ENCODE peak calls at places on chromosomes 3 and 15, in ten cellular contexts. Q is GM13977, M is ovary, H is A673, C is fibroblast of lung, P is endothelial cell, L is tibial nerve, A is GM13976, E is stomach, S is prostate gland. I is an unnamed sample.

GRCh38 chr15:31503256-31503655 is 176.6 kb downstream of the KLF13 start:
- DNase-seq in Q (no peak), M (no peak), H (no peak), C (no peak), P (no peak), L (no peak), A (no peak), E (no peak), S (no peak), I (no peak)

GRCh38 chr15:100094127-100094510 is 247.7 kb downstream of the ADAMTS17 start:
- DNase-seq in Q (no peak), M (no peak), H (no peak), C (no peak), P (no peak), L (no peak), A (no peak), E (no peak), S (no peak), I (no peak)

GRCh38 chr3:127061641-127062040 is 78.7 kb downstream of the PLXNA1 start:
- DNase-seq in Q (no peak), M (no peak), H (no peak), C (no peak), P (no peak), L (no peak), A (no peak), E (no peak), S (no peak), I (no peak)

GRCh38 chr3:33758874-33759273 is 39.6 kb upstream of the PDCD6IP start:
- DNase-seq in Q (no peak), M (no peak), H (no peak), C (no peak), P (no peak), L (no peak), A (no peak), E (no peak), S (no peak), I (no peak)

GRCh38 chr3:171615742-171616141 is 155.5 kb upstream of the TNIK start:
- DNase-seq in Q (no peak), M (no peak), H (no peak), C (no peak), P (no peak), L (no peak), A (no peak), E (no peak), S (no peak), I (no peak)

GRCh38 chr15:69808756-69809155 is 289.0 kb downstream of the TLE3 start:
- DNase-seq in Q (no peak), M (no peak), H (no peak), C (peak), P (no peak), L (no peak), A (no peak), E (no peak), S (no peak), I (no peak)

GRCh38 chr3:71681224-71681668 is 44.0 kb downstream of the EIF4E3 start:
- DNase-seq in Q (peak), M (peak), H (peak), C (peak), P (peak), L (peak), A (no peak), E (peak), S (peak), I (peak)

GRCh38 chr15:63146684-63147083 is 10.6 kb downstream of the RPS27L start:
- DNase-seq in Q (no peak), M (no peak), H (peak), C (peak), P (no peak), L (no peak), A (no peak), E (no peak), S (no peak), I (no peak)

GRCh38 chr15:65355173-65355982 is 22.4 kb downstream of the IGDCC3 start:
- DNase-seq in Q (no peak), M (no peak), H (no peak), C (no peak), P (no peak), L (no peak), A (no peak), E (no peak), S (no peak), I (no peak)

GRCh38 chr3:172303181-172303580 is 145.1 kb downstream of the GHSR start:
- DNase-seq in Q (no peak), M (no peak), H (no peak), C (peak), P (no peak), L (no peak), A (no peak), E (no peak), S (no peak), I (no peak)

GRCh38 chr3:69011331-69011730 is 2.2 kb downstream of the EOGT start:
- DNase-seq in Q (no peak), M (no peak), H (no peak), C (no peak), P (no peak), L (no peak), A (no peak), E (no peak), S (no peak), I (no peak)

GRCh38 chr15:31346367-31347066 is 19.9 kb downstream of the KLF13 start:
- DNase-seq in Q (peak), M (no peak), H (no peak), C (no peak), P (no peak), L (no peak), A (peak), E (no peak), S (no peak), I (peak)

GRCh38 chr3:141656771-141657170 is 81.3 kb upstream of the RNF7 start:
- DNase-seq in Q (no peak), M (no peak), H (peak), C (peak), P (no peak), L (no peak), A (no peak), E (no peak), S (no peak), I (no peak)

GRCh38 chr3:52479037-52479875 is 15.9 kb upstream of the STAB1 start:
- DNase-seq in Q (no peak), M (no peak), H (no peak), C (no peak), P (no peak), L (no peak), A (no peak), E (no peak), S (no peak), I (no peak)

GRCh38 chr15:39248204-39248603 is 332.7 kb upstream of the THBS1 start:
- DNase-seq in Q (no peak), M (no peak), H (no peak), C (peak), P (no peak), L (no peak), A (no peak), E (no peak), S (no peak), I (no peak)

GRCh38 chr3:129139911-129140310 is 18.3 kb upstream of the RAB43 start:
- DNase-seq in Q (no peak), M (no peak), H (no peak), C (no peak), P (no peak), L (no peak), A (no peak), E (no peak), S (no peak), I (no peak)

GRCh38 chr3:156014456-156014855 is 105.9 kb upstream of the KCNAB1 start:
- DNase-seq in Q (no peak), M (no peak), H (no peak), C (no peak), P (no peak), L (no peak), A (no peak), E (no peak), S (no peak), I (no peak)

GRCh38 chr3:160828880-160829279 is 72.8 kb downstream of the PPM1L start:
- DNase-seq in Q (no peak), M (no peak), H (no peak), C (no peak), P (no peak), L (no peak), A (no peak), E (no peak), S (no peak), I (no peak)

GRCh38 chr3:168117059-168117458 is 21.3 kb upstream of the GOLIM4 start:
- DNase-seq in Q (no peak), M (no peak), H (no peak), C (peak), P (no peak), L (no peak), A (no peak), E (no peak), S (peak), I (no peak)

GRCh38 chr15:100060276-100060926 is 281.4 kb downstream of the ADAMTS17 start:
- DNase-seq in Q (no peak), M (no peak), H (no peak), C (no peak), P (no peak), L (no peak), A (no peak), E (peak), S (peak), I (no peak)

GRCh38 chr3:68007621-68008226 is 353.3 kb upstream of the SUCLG2 start:
- DNase-seq in Q (no peak), M (no peak), H (no peak), C (no peak), P (peak), L (no peak), A (no peak), E (no peak), S (no peak), I (no peak)

GRCh38 chr15:39430389-39430788 is 150.5 kb upstream of the THBS1 start:
- DNase-seq in Q (no peak), M (no peak), H (no peak), C (no peak), P (no peak), L (no peak), A (no peak), E (no peak), S (no peak), I (no peak)

GRCh38 chr15:75042730-75043508 is 19.5 kb downstream of the PPCDC start:
- DNase-seq in Q (peak), M (peak), H (no peak), C (no peak), P (peak), L (peak), A (peak), E (peak), S (no peak), I (peak)

GRCh38 chr3:149894211-149894610 is 76.5 kb downstream of the PFN2 start:
- DNase-seq in Q (no peak), M (no peak), H (no peak), C (peak), P (no peak), L (no peak), A (no peak), E (no peak), S (no peak), I (no peak)

GRCh38 chr15:63948971-63949370 is 97.3 kb downstream of the DAPK2 start:
- DNase-seq in Q (no peak), M (no peak), H (no peak), C (no peak), P (no peak), L (no peak), A (no peak), E (no peak), S (no peak), I (no peak)

GRCh38 chr3:111676177-111677021 is 81.3 kb upstream of the ZBED2 start:
- DNase-seq in Q (no peak), M (no peak), H (no peak), C (no peak), P (no peak), L (no peak), A (no peak), E (peak), S (peak), I (no peak)

GRCh38 chr3:177041730-177042551 is 155.3 kb downstream of the TBL1XR1 start:
- DNase-seq in Q (no peak), M (no peak), H (no peak), C (no peak), P (no peak), L (no peak), A (no peak), E (no peak), S (no peak), I (no peak)

GRCh38 chr15:47727676-47728075 is 10.4 kb downstream of the SEMA6D start:
- DNase-seq in Q (no peak), M (no peak), H (no peak), C (peak), P (no peak), L (no peak), A (no peak), E (no peak), S (no peak), I (no peak)

GRCh38 chr3:177647876-177648275 is 450.6 kb upstream of the TBL1XR1 start:
- DNase-seq in Q (no peak), M (no peak), H (no peak), C (no peak), P (no peak), L (no peak), A (no peak), E (no peak), S (no peak), I (no peak)

GRCh38 chr3:155639462-155640055 is 105.3 kb downstream of the PLCH1 start:
- DNase-seq in Q (no peak), M (no peak), H (no peak), C (no peak), P (no peak), L (no peak), A (no peak), E (no peak), S (no peak), I (no peak)

GRCh38 chr3:24199775-24200247 is 254.7 kb downstream of the NR1D2 start:
- DNase-seq in Q (no peak), M (no peak), H (no peak), C (no peak), P (no peak), L (no peak), A (no peak), E (no peak), S (no peak), I (no peak)

GRCh38 chr3:142210608-142211007 is 14.8 kb downstream of the GK5 start:
- DNase-seq in Q (no peak), M (no peak), H (no peak), C (peak), P (no peak), L (no peak), A (no peak), E (no peak), S (no peak), I (no peak)

GRCh38 chr15:52796742-52797515 is 6.8 kb upstream of the ONECUT1 start:
- DNase-seq in Q (peak), M (no peak), H (no peak), C (no peak), P (no peak), L (no peak), A (no peak), E (no peak), S (no peak), I (no peak)
- TF ChIP-seq CTCF in Q (no peak), M (no peak), H (no peak), C (no peak), P (no peak), L (no peak), A (no peak), E (no peak), S (no peak), I (no peak)

GRCh38 chr3:54888162-54888561 is 39.7 kb downstream of the LRTM1 start:
- DNase-seq in Q (no peak), M (no peak), H (no peak), C (no peak), P (no peak), L (no peak), A (no peak), E (no peak), S (no peak), I (no peak)

GRCh38 chr3:54889731-54890130 is 38.1 kb downstream of the LRTM1 start:
- DNase-seq in Q (no peak), M (no peak), H (no peak), C (no peak), P (no peak), L (no peak), A (no peak), E (no peak), S (no peak), I (no peak)

GRCh38 chr3:54892168-54892567 is 35.7 kb downstream of the LRTM1 start:
- DNase-seq in Q (no peak), M (no peak), H (no peak), C (no peak), P (no peak), L (no peak), A (no peak), E (no peak), S (no peak), I (no peak)

GRCh38 chr3:54888873-54889272 is 39.0 kb downstream of the LRTM1 start:
- DNase-seq in Q (no peak), M (no peak), H (no peak), C (peak), P (no peak), L (no peak), A (no peak), E (no peak), S (peak), I (no peak)

GRCh38 chr3:54891540-54891897 is 36.3 kb downstream of the LRTM1 start:
- DNase-seq in Q (no peak), M (peak), H (peak), C (peak), P (no peak), L (peak), A (no peak), E (peak), S (peak), I (no peak)
- TF ChIP-seq CTCF in Q (no peak), M (peak), H (no peak), C (peak), P (no peak), L (peak), A (no peak), E (peak), S (peak), I (no peak)

GRCh38 chr3:123642182-123642956 is 57.5 kb upstream of the HACD2 start:
- DNase-seq in Q (peak), M (peak), H (peak), C (peak), P (peak), L (peak), A (peak), E (peak), S (peak), I (peak)

GRCh38 chr3:123641084-123641462 is 56.2 kb upstream of the HACD2 start:
- DNase-seq in Q (no peak), M (no peak), H (no peak), C (no peak), P (no peak), L (no peak), A (no peak), E (no peak), S (no peak), I (no peak)

GRCh38 chr3:123644358-123644757 is 59.5 kb upstream of the HACD2 start:
- DNase-seq in Q (no peak), M (no peak), H (no peak), C (no peak), P (no peak), L (no peak), A (no peak), E (no peak), S (no peak), I (no peak)

GRCh38 chr3:123641505-123641904 is 56.7 kb upstream of the HACD2 start:
- DNase-seq in Q (no peak), M (no peak), H (no peak), C (no peak), P (no peak), L (no peak), A (no peak), E (no peak), S (no peak), I (no peak)

GRCh38 chr3:123642957-123643330 is 58.1 kb upstream of the HACD2 start:
- DNase-seq in Q (no peak), M (no peak), H (no peak), C (peak), P (no peak), L (no peak), A (no peak), E (no peak), S (no peak), I (no peak)
- TF ChIP-seq CTCF in Q (no peak), M (no peak), H (no peak), C (no peak), P (no peak), L (no peak), A (no peak), E (no peak), S (no peak), I (no peak)

GRCh38 chr3:43690400-43691119 is at the start of gene ABHD5:
- DNase-seq in Q (peak), M (peak), H (peak), C (peak), P (peak), L (peak), A (peak), E (peak), S (peak), I (peak)
- TF ChIP-seq CTCF in Q (peak), M (no peak), H (no peak), C (no peak), P (peak), L (peak), A (peak), E (no peak), S (peak), I (peak)

GRCh38 chr3:42012935-42013651 is 51.2 kb upstream of the ULK4 start:
- DNase-seq in Q (peak), M (peak), H (peak), C (peak), P (peak), L (no peak), A (peak), E (peak), S (peak), I (peak)
- TF ChIP-seq CTCF in Q (no peak), M (no peak), H (no peak), C (no peak), P (no peak), L (no peak), A (no peak), E (no peak), S (no peak), I (no peak)

GRCh38 chr3:182226995-182227394 is 515.3 kb downstream of the SOX2 start:
- DNase-seq in Q (no peak), M (no peak), H (peak), C (no peak), P (no peak), L (no peak), A (no peak), E (no peak), S (no peak), I (no peak)
- TF ChIP-seq CTCF in Q (peak), M (no peak), H (peak), C (no peak), P (no peak), L (no peak), A (no peak), E (no peak), S (no peak), I (no peak)

GRCh38 chr3:35065891-35066290 is 573.4 kb upstream of the ARPP21 start:
- DNase-seq in Q (no peak), M (no peak), H (no peak), C (no peak), P (no peak), L (no peak), A (no peak), E (no peak), S (no peak), I (no peak)
- TF ChIP-seq CTCF in Q (no peak), M (no peak), H (no peak), C (no peak), P (no peak), L (no peak), A (no peak), E (no peak), S (no peak), I (no peak)

I was measured in GM20000.